ENCODE peak calls at places on chromosomes 12 and 14, in five cellular contexts. One of them, this sample, is unnamed.

GRCh38 chr12:91991397-91992187 is 154.1 kb downstream of the BTG1 start:
- DNase-seq in caudate nucleus: no peak
- DNase-seq in fibroblast of lung: peak
- DNase-seq in ovary: no peak
- DNase-seq in kidney: no peak
- DNase-seq in this sample: no peak

GRCh38 chr12:64452559-64453329 is 824 bp downstream of the TBK1 start:
- DNase-seq in ovary: no peak
- DNase-seq in fibroblast of lung: peak
- DNase-seq in caudate nucleus: no peak
- DNase-seq in kidney: no peak
- DNase-seq in this sample: no peak

GRCh38 chr12:94162108-94162507 is 13.7 kb downstream of the PLXNC1 start:
- DNase-seq in kidney: no peak
- DNase-seq in caudate nucleus: no peak
- DNase-seq in ovary: no peak
- DNase-seq in fibroblast of lung: no peak
- DNase-seq in this sample: no peak

GRCh38 chr12:52243774-52244614 is 11.0 kb downstream of the KRT7 start:
- DNase-seq in fibroblast of lung: peak
- DNase-seq in ovary: peak
- DNase-seq in kidney: peak
- DNase-seq in caudate nucleus: no peak
- DNase-seq in this sample: no peak

GRCh38 chr12:125122668-125123067 is 57.4 kb downstream of the AACS start:
- DNase-seq in fibroblast of lung: no peak
- DNase-seq in kidney: no peak
- DNase-seq in caudate nucleus: no peak
- DNase-seq in ovary: no peak
- DNase-seq in this sample: no peak

GRCh38 chr14:60736494-60736893 is 1.9 kb downstream of the MNAT1 start:
- DNase-seq in kidney: no peak
- DNase-seq in fibroblast of lung: peak
- DNase-seq in ovary: no peak
- DNase-seq in caudate nucleus: no peak
- DNase-seq in this sample: no peak

GRCh38 chr14:27387458-27387857 is 789.6 kb upstream of the NOVA1 start:
- DNase-seq in kidney: no peak
- DNase-seq in fibroblast of lung: no peak
- DNase-seq in ovary: no peak
- DNase-seq in caudate nucleus: no peak
- DNase-seq in this sample: no peak

GRCh38 chr12:14836336-14837210 is 6.8 kb downstream of the ART4 start:
- DNase-seq in kidney: no peak
- DNase-seq in fibroblast of lung: peak
- DNase-seq in ovary: no peak
- DNase-seq in caudate nucleus: no peak
- DNase-seq in this sample: no peak

GRCh38 chr14:22555573-22556011 is 33.4 kb downstream of the DAD1 start:
- DNase-seq in fibroblast of lung: no peak
- DNase-seq in ovary: no peak
- DNase-seq in kidney: no peak
- DNase-seq in caudate nucleus: no peak
- DNase-seq in this sample: no peak

GRCh38 chr14:104600141-104600643 is 4.4 kb downstream of the TMEM179 start:
- DNase-seq in kidney: peak
- DNase-seq in caudate nucleus: peak
- DNase-seq in fibroblast of lung: no peak
- DNase-seq in ovary: no peak
- DNase-seq in this sample: no peak

GRCh38 chr12:53300187-53300586 is 692 bp downstream of the MYG1 start:
- DNase-seq in ovary: no peak
- DNase-seq in fibroblast of lung: peak
- DNase-seq in kidney: no peak
- DNase-seq in caudate nucleus: no peak
- DNase-seq in this sample: no peak

GRCh38 chr12:11739980-11740379 is 90.5 kb downstream of the ETV6 start:
- DNase-seq in kidney: no peak
- DNase-seq in ovary: no peak
- DNase-seq in fibroblast of lung: no peak
- DNase-seq in caudate nucleus: no peak
- DNase-seq in this sample: no peak

GRCh38 chr14:32023540-32023939 is 53.6 kb upstream of the ARHGAP5 start:
- DNase-seq in ovary: no peak
- DNase-seq in fibroblast of lung: peak
- DNase-seq in kidney: no peak
- DNase-seq in caudate nucleus: no peak
- DNase-seq in this sample: no peak
- H3K27ac ChIP-seq in ovary: no peak
- H3K27ac ChIP-seq in fibroblast of lung: no peak
- H3K27ac ChIP-seq in kidney: no peak
- H3K27ac ChIP-seq in caudate nucleus: peak
- H3K27ac ChIP-seq in this sample: no peak

GRCh38 chr12:59085680-59086079 is 165.4 kb upstream of the LRIG3 start:
- DNase-seq in ovary: no peak
- DNase-seq in kidney: no peak
- DNase-seq in fibroblast of lung: peak
- DNase-seq in caudate nucleus: no peak
- DNase-seq in this sample: no peak

GRCh38 chr12:59086124-59086523 is 165.8 kb upstream of the LRIG3 start:
- DNase-seq in fibroblast of lung: no peak
- DNase-seq in kidney: no peak
- DNase-seq in ovary: no peak
- DNase-seq in caudate nucleus: no peak
- DNase-seq in this sample: no peak

GRCh38 chr12:59087691-59088090 is 167.4 kb upstream of the LRIG3 start:
- DNase-seq in fibroblast of lung: no peak
- DNase-seq in caudate nucleus: no peak
- DNase-seq in kidney: no peak
- DNase-seq in ovary: no peak
- DNase-seq in this sample: no peak

GRCh38 chr12:59087077-59087673 is 166.9 kb upstream of the LRIG3 start:
- DNase-seq in caudate nucleus: no peak
- DNase-seq in fibroblast of lung: peak
- DNase-seq in ovary: no peak
- DNase-seq in kidney: no peak
- DNase-seq in this sample: no peak

DNA sequence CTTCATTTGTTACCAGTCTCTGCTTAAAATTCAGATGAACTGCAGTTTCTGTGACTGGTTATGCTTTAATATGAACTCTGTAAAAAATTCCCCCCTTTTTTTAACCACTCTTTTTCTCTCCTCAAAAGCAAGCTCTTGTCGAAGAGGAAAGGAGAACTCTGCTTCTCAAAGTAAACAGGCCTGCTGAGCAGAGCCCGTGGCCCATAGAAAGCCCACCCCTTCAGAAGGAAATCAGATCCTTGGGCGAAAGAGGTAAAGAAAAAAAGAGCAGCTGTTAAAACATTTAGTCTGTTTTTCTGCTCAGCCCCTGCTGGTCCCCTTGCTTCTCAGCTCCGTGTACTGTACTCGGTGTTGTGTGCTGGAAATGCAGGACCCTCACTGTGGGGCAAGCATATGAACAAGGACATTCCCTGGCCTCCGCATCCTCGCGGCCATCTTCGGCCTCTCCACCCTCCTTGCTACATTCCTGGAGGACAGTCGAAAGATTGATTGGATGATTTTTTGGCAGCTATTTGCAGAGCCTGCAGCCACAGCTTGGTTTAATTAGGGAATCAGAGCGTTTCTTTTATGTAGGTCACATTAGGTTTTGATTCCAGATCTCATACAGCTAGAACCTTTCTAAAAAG is 164.6 kb upstream of the LRIG3 start:
- DNase-seq in caudate nucleus: no peak
- DNase-seq in fibroblast of lung: peak
- DNase-seq in ovary: peak
- DNase-seq in kidney: peak
- DNase-seq in this sample: no peak
- H3K27ac ChIP-seq in caudate nucleus: no peak
- H3K27ac ChIP-seq in fibroblast of lung: peak
- H3K27ac ChIP-seq in ovary: no peak
- H3K27ac ChIP-seq in kidney: no peak
- H3K27ac ChIP-seq in this sample: no peak

DNA sequence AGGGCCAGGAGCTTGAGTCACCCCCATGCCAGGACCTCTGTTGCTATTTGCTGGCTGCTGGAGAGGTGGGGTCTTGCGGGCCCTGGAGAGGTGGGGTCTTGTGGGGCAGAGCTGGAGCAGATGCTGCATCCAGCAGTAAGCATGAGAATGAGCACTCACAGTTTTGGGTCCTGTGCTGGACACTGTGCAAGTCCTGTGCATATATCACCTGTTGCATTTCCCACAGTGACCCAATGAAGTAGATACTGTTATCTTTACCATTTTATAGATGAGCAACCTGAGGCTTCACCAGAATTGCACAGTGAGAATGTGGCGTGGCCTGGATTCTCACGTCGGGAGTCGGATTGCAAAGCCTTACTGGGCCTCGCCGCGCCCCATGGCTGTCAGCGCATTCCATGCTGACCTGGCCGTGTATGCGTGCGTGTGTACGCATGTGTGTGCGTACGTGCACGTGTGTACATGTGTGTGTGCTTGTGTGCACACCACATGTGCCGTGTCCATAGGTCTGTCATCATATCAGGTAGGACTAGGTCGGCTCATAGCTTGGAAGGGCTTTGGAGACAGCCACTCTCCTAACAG is 12.0 kb downstream of the COA8 start:
- DNase-seq in caudate nucleus: no peak
- DNase-seq in ovary: no peak
- DNase-seq in kidney: peak
- DNase-seq in fibroblast of lung: no peak
- DNase-seq in this sample: no peak
- H3K27ac ChIP-seq in caudate nucleus: peak
- H3K27ac ChIP-seq in ovary: no peak
- H3K27ac ChIP-seq in kidney: no peak
- H3K27ac ChIP-seq in fibroblast of lung: no peak
- H3K27ac ChIP-seq in this sample: no peak

DNA sequence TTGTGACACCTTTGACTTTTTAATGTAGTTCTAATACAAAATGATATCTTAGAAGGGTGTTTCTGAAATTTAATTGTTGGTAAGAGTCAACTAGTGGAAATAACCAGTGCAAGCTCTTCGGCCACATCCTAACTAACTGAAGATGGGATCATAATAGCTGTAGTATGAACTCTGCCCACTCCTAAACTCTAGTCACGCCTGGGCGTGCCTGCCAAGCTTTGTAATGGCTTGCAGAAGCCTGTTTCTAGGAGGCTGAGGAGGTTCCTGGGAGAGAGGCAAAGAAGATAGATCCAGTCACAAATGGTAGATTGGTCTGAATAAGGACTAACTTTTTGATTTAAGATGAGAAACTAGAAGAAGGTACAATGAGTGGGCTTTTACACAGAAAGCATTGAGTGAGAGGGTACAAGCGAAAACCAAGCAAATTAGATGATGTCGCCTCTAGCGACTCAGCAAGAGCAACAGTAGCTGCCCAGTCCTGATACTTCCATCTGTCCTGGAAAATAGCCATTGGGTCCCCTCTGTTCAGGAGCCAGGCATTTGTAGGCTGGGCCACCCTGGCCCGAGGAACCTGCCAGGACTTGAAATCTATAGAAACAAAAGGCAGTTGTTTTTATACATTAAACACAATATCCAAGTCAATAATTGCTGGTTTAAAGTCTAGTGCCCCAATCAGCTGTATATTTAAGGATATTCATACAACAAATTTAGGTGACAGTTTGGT is 148.8 kb downstream of the SLC38A4 start:
- DNase-seq in ovary: no peak
- DNase-seq in caudate nucleus: no peak
- DNase-seq in kidney: no peak
- DNase-seq in fibroblast of lung: no peak
- DNase-seq in this sample: no peak
- H3K27ac ChIP-seq in ovary: no peak
- H3K27ac ChIP-seq in caudate nucleus: no peak
- H3K27ac ChIP-seq in kidney: no peak
- H3K27ac ChIP-seq in fibroblast of lung: no peak
- H3K27ac ChIP-seq in this sample: no peak

GRCh38 chr12:57611116-57611809 is at the start of gene ARHGEF25:
- DNase-seq in kidney: peak
- DNase-seq in ovary: peak
- DNase-seq in caudate nucleus: peak
- DNase-seq in fibroblast of lung: peak
- DNase-seq in this sample: peak
- H3K27ac ChIP-seq in kidney: peak
- H3K27ac ChIP-seq in ovary: peak
- H3K27ac ChIP-seq in caudate nucleus: peak
- H3K27ac ChIP-seq in fibroblast of lung: no peak
- H3K27ac ChIP-seq in this sample: peak

DNA sequence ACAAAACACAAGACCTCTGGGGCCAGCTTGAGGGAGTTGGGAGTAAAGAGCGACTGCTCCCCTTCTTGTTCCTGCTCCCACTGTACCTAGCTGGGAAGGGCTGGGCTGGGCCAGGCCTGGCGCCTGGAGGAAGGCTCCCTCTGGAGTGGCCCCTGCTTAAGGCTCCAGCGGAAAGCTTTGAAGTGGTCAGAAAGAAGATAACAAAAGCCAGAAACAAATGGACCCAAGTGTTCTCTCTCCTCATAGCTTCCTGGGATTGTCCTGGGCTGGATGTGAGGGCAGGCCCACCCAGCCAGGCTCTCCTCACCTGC is 25.3 kb downstream of the PRPF40B start:
- DNase-seq in kidney: peak
- DNase-seq in ovary: no peak
- DNase-seq in fibroblast of lung: no peak
- DNase-seq in caudate nucleus: no peak
- DNase-seq in this sample: no peak
- H3K27ac ChIP-seq in kidney: no peak
- H3K27ac ChIP-seq in ovary: no peak
- H3K27ac ChIP-seq in fibroblast of lung: no peak
- H3K27ac ChIP-seq in caudate nucleus: peak
- H3K27ac ChIP-seq in this sample: no peak

GRCh38 chr12:89345830-89346740 is 6.2 kb downstream of the DUSP6 start:
- DNase-seq in fibroblast of lung: peak
- DNase-seq in kidney: no peak
- DNase-seq in caudate nucleus: peak
- DNase-seq in ovary: no peak
- DNase-seq in this sample: no peak
- H3K27ac ChIP-seq in fibroblast of lung: peak
- H3K27ac ChIP-seq in kidney: peak
- H3K27ac ChIP-seq in caudate nucleus: peak
- H3K27ac ChIP-seq in ovary: no peak
- H3K27ac ChIP-seq in this sample: peak

This sample was measured in substantia nigra.